ENCODE peak calls at places on chromosomes 1 and 21, in seven cellular contexts. U is A172; Q is stimulated activated CD8-positive, alpha-beta memory T cell treated with anti-CD3 and anti-CD28 coated beads, Interleukin-12 subunit alpha, Interleukin-12 subunit beta, amount 100 ng/mL, for 1 hour; W is pancreas; M is dermis blood vessel endothelial cell; N is foreskin fibroblast; R is immature natural killer cell. O is an unnamed sample.
A peak's percentile ranks its signal among the peaks of the same experiment; 100 is the strongest.

GRCh38 chr1:215052656-215053055 is 29.9 kb upstream of the KCNK2 start:
- DNase-seq in U (no peak), Q (no peak), W (no peak), M (no peak), N (peak; percentile 53), R (no peak), O (no peak)

GRCh38 chr1:63795455-63795854 is 21.6 kb downstream of the ROR1 start:
- DNase-seq in U (no peak), Q (no peak), W (no peak), M (no peak), N (no peak), R (no peak), O (no peak)

GRCh38 chr1:11570821-11571220 is 83.4 kb downstream of the FBXO2 start:
- DNase-seq in U (no peak), Q (no peak), W (no peak), M (no peak), N (no peak), R (no peak), O (no peak)

GRCh38 chr1:191714810-191715209 is 443.5 kb upstream of the RGS18 start:
- DNase-seq in U (no peak), Q (no peak), W (no peak), M (no peak), N (no peak), R (no peak), O (no peak)

GRCh38 chr21:37478821-37479220 is 112.2 kb downstream of the DYRK1A start:
- DNase-seq in U (no peak), Q (no peak), W (no peak), M (no peak), N (no peak), R (no peak), O (no peak)

GRCh38 chr1:39672551-39672947 is 642 bp upstream of the NT5C1A start:
- DNase-seq in U (no peak), Q (no peak), W (no peak), M (peak; percentile 38), N (no peak), R (no peak), O (peak; percentile 42)

GRCh38 chr1:208162903-208163302 is 81.3 kb downstream of the PLXNA2 start:
- DNase-seq in U (no peak), Q (no peak), W (no peak), M (no peak), N (no peak), R (no peak), O (no peak)

GRCh38 chr1:203055166-203055799 is 29.0 kb downstream of the PPFIA4 start:
- DNase-seq in U (no peak), Q (no peak), W (no peak), M (no peak), N (no peak), R (no peak), O (no peak)

O was measured in NAMALWA.